ENCODE peak calls at places on chromosomes 1 and 21, in seven cellular contexts. P is Caco-2; K is astrocyte; R is fibroblast of pulmonary artery; B is tibial nerve; E is heart left ventricle; T is CD4-positive, alpha-beta T cell. U is an unnamed sample.

GRCh38 chr1:31910933-31911332 is 27.2 kb downstream of the PTP4A2 start:
- DNase-seq in K (no peak), E (no peak), P (no peak), T (no peak), R (peak; percentile 14), B (no peak), U (no peak)

GRCh38 chr1:182120411-182121258 is 59.1 kb upstream of the ZNF648 start:
- DNase-seq in E (no peak), K (peak; percentile 77), B (peak; percentile 53), P (peak; percentile 51), T (no peak), R (peak; percentile 4), U (no peak)

GRCh38 chr1:111535256-111536191 is 32.1 kb upstream of the ADORA3 start:
- DNase-seq in T (no peak), R (peak; percentile 13), E (no peak), B (no peak), K (peak; percentile 25), P (no peak), U (no peak)

GRCh38 chr1:230350208-230350921 is 75.8 kb downstream of the PGBD5 start:
- DNase-seq in E (peak; percentile 55), P (no peak), K (peak; percentile 55), T (no peak), R (no peak), B (no peak), U (no peak)

GRCh38 chr21:42621166-42621827 is 32.1 kb upstream of the PDE9A start:
- DNase-seq in E (no peak), T (no peak), P (no peak), B (no peak), K (no peak), R (no peak), U (no peak)

GRCh38 chr1:215263636-215264035 is 181.1 kb downstream of the KCNK2 start:
- DNase-seq in B (no peak), P (no peak), K (no peak), R (no peak), E (no peak), T (no peak), U (no peak)

GRCh38 chr1:24694380-24694843 is 50.8 kb upstream of the CLIC4 start:
- DNase-seq in P (no peak), K (peak; percentile 81), E (peak; percentile 84), T (no peak), R (peak; percentile 65), B (no peak), U (no peak)

GRCh38 chr1:1628656-1629429 is 3.1 kb upstream of the MMP23B start:
- DNase-seq in P (no peak), K (no peak), T (no peak), E (peak; percentile 34), R (no peak), B (no peak), U (no peak)

GRCh38 chr1:119713039-119713537 is 1.4 kb downstream of the PHGDH start:
- DNase-seq in T (no peak), E (no peak), P (no peak), K (peak; percentile 26), B (peak; percentile 13), R (peak; percentile 19), U (no peak)

DNA sequence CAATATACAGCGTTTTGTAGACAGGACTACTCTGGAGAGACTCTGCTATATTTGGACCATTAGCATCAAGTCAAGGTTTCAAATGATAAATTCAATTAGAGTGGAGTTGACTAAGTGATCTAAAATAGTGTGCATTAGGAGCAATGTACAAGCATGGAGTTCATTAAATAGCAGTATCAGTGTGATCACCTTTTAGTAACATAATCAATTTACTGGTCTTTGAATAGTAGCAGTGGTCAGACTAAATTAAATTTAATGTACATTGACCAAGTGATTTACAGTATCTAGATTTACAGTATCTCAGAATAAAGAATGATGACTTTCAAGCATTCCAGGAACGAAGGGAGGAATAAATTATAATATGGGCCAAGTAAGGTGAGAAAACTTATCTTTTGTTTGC is 489.6 kb upstream of the ADGRL4 start:
- DNase-seq in B (no peak), R (no peak), P (no peak), E (no peak), T (no peak), K (no peak), U (no peak)
- TF ChIP-seq CTCF in B (no peak), R (no peak), P (no peak), E (no peak), T (no peak), K (no peak), U (no peak)

GRCh38 chr1:17665054-17665453 is 90.1 kb upstream of the ACTL8 start:
- DNase-seq in B (no peak), T (no peak), R (no peak), E (no peak), K (no peak), P (no peak), U (no peak)

GRCh38 chr1:17662786-17663185 is 92.3 kb upstream of the ACTL8 start:
- DNase-seq in R (no peak), E (no peak), K (no peak), P (no peak), T (no peak), B (no peak), U (no peak)

GRCh38 chr1:17665950-17666720 is 89.0 kb upstream of the ACTL8 start:
- DNase-seq in P (no peak), E (no peak), T (no peak), R (no peak), B (no peak), K (peak; percentile 48), U (no peak)

GRCh38 chr1:17663646-17664045 is 91.5 kb upstream of the ACTL8 start:
- DNase-seq in P (no peak), B (no peak), K (no peak), R (no peak), T (no peak), E (no peak), U (no peak)

GRCh38 chr1:17664322-17664721 is 90.8 kb upstream of the ACTL8 start:
- DNase-seq in P (no peak), K (no peak), E (no peak), T (no peak), B (no peak), R (no peak), U (no peak)
- TF ChIP-seq CTCF in P (no peak), K (no peak), E (no peak), T (no peak), B (no peak), R (no peak), U (no peak)

GRCh38 chr21:44571844-44572782 is 1.4 kb upstream of the KRTAP10-4 start:
- DNase-seq in K (no peak), R (no peak), P (no peak), E (no peak), T (no peak), B (no peak), U (no peak)

GRCh38 chr21:44576025-44576420 is 2.5 kb downstream of the KRTAP10-4 start:
- DNase-seq in B (no peak), T (no peak), K (no peak), E (no peak), P (no peak), R (no peak), U (no peak)

GRCh38 chr21:44575307-44576024 is 1.9 kb downstream of the KRTAP10-4 start:
- DNase-seq in R (no peak), B (no peak), T (no peak), E (no peak), K (no peak), P (no peak), U (no peak)

GRCh38 chr21:44572959-44573583 is 458 bp upstream of the KRTAP10-4 start:
- DNase-seq in E (no peak), B (no peak), P (no peak), T (no peak), R (no peak), K (peak; percentile 10), U (no peak)

GRCh38 chr21:44574457-44575306 is 1.2 kb downstream of the KRTAP10-4 start:
- DNase-seq in K (no peak), E (no peak), P (no peak), R (no peak), B (no peak), T (no peak), U (no peak)
- TF ChIP-seq CTCF in K (no peak), E (no peak), P (no peak), R (no peak), B (no peak), T (no peak), U (no peak)

DNA sequence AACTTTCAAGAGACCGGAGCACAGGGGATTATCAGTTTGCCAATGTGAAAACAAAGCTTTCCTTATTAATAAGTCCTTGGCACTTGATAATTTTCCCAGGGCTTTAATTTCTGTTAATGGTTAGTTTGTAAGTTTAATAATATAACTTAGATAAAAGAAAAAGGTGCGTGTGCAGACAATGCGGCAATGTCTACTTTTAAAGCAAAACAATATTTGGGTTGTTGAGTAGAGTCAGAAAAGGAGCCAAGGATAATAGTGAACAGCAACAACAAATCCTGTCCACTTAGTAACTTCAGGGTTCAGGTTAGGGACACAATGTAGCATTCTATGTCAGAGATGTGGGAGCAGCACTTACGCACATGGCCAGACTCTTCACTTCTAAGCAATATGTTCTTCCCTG is 469.6 kb upstream of the NFIA start:
- DNase-seq in B (no peak), E (no peak), P (no peak), T (no peak), R (no peak), K (no peak), U (no peak)
- TF ChIP-seq CTCF in B (no peak), E (no peak), P (no peak), T (no peak), R (no peak), K (no peak), U (no peak)

U was measured in mesothelial cell of epicardium.